ENCODE peak calls at places on chromosomes 3 and 15, in eight cellular contexts. A is breast epithelium, J is dorsolateral prefrontal cortex, U is pancreas, P is colonic mucosa, K is fibroblast of lung, X is sigmoid colon, C is adrenal gland. F is an unnamed sample.

GRCh38 chr15:38564557-38565286 is at the start of gene RASGRP1:
- DNase-seq in A (no peak), K (peak; percentile 61), U (peak; percentile 90), J (peak; percentile 52), X (peak; percentile 68), P (peak; percentile 75), C (peak; percentile 58), F (no peak)

GRCh38 chr15:77529394-77530159 is 103.1 kb downstream of the LINGO1 start:
- DNase-seq in X (peak; percentile 32), U (peak; percentile 50), P (no peak), J (peak; percentile 21), C (no peak), K (no peak), A (no peak), F (no peak)

GRCh38 chr15:95262866-95263564 is 1031.7 kb downstream of the MCTP2 start:
- DNase-seq in U (no peak), X (no peak), J (no peak), K (peak; percentile 91), P (no peak), C (no peak), A (no peak), F (no peak)

GRCh38 chr15:33963831-33964664 is 4.2 kb upstream of the CHRM5 start:
- DNase-seq in X (no peak), U (no peak), K (peak; percentile 29), A (no peak), J (no peak), C (peak; percentile 23), P (no peak), F (no peak)

GRCh38 chr15:95825672-95826387 is 504.7 kb upstream of the NR2F2 start:
- DNase-seq in X (no peak), P (no peak), U (no peak), C (no peak), K (no peak), J (no peak), A (no peak), F (no peak)

GRCh38 chr15:65310431-65311137 is 6.1 kb downstream of the RNU5B-1 start:
- DNase-seq in P (no peak), A (no peak), K (no peak), J (no peak), X (no peak), U (no peak), C (no peak), F (no peak)

GRCh38 chr3:50658831-50659230 is 15.9 kb upstream of the DOCK3 start:
- DNase-seq in X (no peak), C (no peak), P (no peak), A (no peak), J (no peak), U (no peak), K (no peak), F (peak; percentile 41)

GRCh38 chr15:65963911-65964482 is 94.7 kb downstream of the RAB11A start:
- DNase-seq in A (no peak), U (no peak), K (no peak), J (no peak), C (no peak), P (no peak), X (no peak), F (no peak)

GRCh38 chr15:38061856-38062649 is 127.6 kb downstream of the TMCO5A start:
- DNase-seq in P (no peak), U (no peak), C (no peak), K (peak; percentile 9), X (no peak), A (no peak), J (no peak), F (no peak)

GRCh38 chr3:163939926-163940325 is 1138.4 kb downstream of the SI start:
- DNase-seq in A (no peak), U (no peak), X (no peak), J (no peak), P (no peak), K (peak; percentile 7), C (no peak), F (no peak)

GRCh38 chr3:17301271-17301670 is 416.5 kb downstream of the PLCL2 start:
- DNase-seq in C (peak; percentile 34), J (no peak), A (no peak), K (no peak), X (no peak), P (no peak), U (no peak), F (no peak)

GRCh38 chr3:90132220-90132619 is 1024.8 kb downstream of the EPHA3 start:
- DNase-seq in X (no peak), C (no peak), J (no peak), K (no peak), A (no peak), U (no peak), P (no peak), F (no peak)

GRCh38 chr3:25603703-25604102 is 61.0 kb downstream of the TOP2B start:
- DNase-seq in K (peak; percentile 35), U (no peak), P (no peak), J (no peak), C (peak; percentile 34), A (no peak), X (no peak), F (no peak)

GRCh38 chr3:59334585-59334984 is 284.8 kb upstream of the CFAP20DC start:
- DNase-seq in P (no peak), A (no peak), J (no peak), U (no peak), C (no peak), K (no peak), X (no peak), F (no peak)

GRCh38 chr3:63508305-63508704 is 144.2 kb upstream of the SNTN start:
- DNase-seq in U (no peak), C (no peak), J (no peak), K (no peak), P (peak; percentile 50), X (no peak), A (no peak), F (no peak)

GRCh38 chr3:72520205-72520604 is 328.0 kb downstream of the SHQ1 start:
- DNase-seq in A (no peak), K (no peak), X (no peak), J (no peak), C (no peak), P (no peak), U (no peak), F (no peak)

GRCh38 chr3:51379301-51379700 is 5.8 kb upstream of the MANF start:
- DNase-seq in J (no peak), A (no peak), U (peak; percentile 41), C (no peak), X (no peak), K (no peak), P (no peak), F (no peak)

GRCh38 chr3:171187706-171188290 is 161.3 kb upstream of the SLC2A2 start:
- DNase-seq in K (peak; percentile 28), X (no peak), A (no peak), P (peak; percentile 27), U (no peak), J (no peak), C (peak; percentile 19), F (no peak)

GRCh38 chr15:84659904-84660781 is 2.1 kb upstream of the NMB start:
- DNase-seq in C (no peak), U (no peak), P (no peak), A (no peak), X (no peak), J (no peak), K (no peak), F (no peak)

GRCh38 chr15:84658080-84658787 is at the start of gene NMB:
- DNase-seq in J (peak; percentile 58), U (peak; percentile 90), P (peak; percentile 84), A (peak; percentile 72), C (peak; percentile 82), K (peak; percentile 76), X (peak; percentile 89), F (peak; percentile 88)

GRCh38 chr15:84658788-84659411 is 901 bp upstream of the NMB start:
- DNase-seq in X (no peak), U (no peak), P (no peak), K (no peak), C (no peak), A (no peak), J (no peak), F (no peak)

GRCh38 chr15:84656972-84657371 is 1.0 kb downstream of the NMB start:
- DNase-seq in U (no peak), A (no peak), J (no peak), P (no peak), K (no peak), C (no peak), X (no peak), F (no peak)

GRCh38 chr15:84657748-84658079 is 285 bp downstream of the NMB start:
- DNase-seq in A (no peak), J (no peak), K (no peak), U (no peak), X (peak; percentile 75), P (no peak), C (no peak), F (no peak)
- H3K27ac ChIP-seq in A (peak overlapping the region; percentile 87), J (peak overlapping the region; percentile 62), K (peak overlapping the region; percentile 28), U (peak overlapping the region; percentile 74), X (peak overlapping the region; percentile 87), P (peak overlapping the region; percentile 61), C (peak overlapping the region; percentile 85), F (peak overlapping the region; percentile 94)

GRCh38 chr15:90915808-90916440 is 12.8 kb downstream of the MAN2A2 start:
- DNase-seq in C (peak; percentile 94), J (no peak), X (peak; percentile 85), A (no peak), U (no peak), K (peak; percentile 26), P (no peak), F (no peak)
- H3K4me3 ChIP-seq in C (no peak overlapping the region), J (no peak overlapping the region), X (no peak overlapping the region), A (no peak overlapping the region), U (no peak overlapping the region), K (no peak overlapping the region), P (no peak overlapping the region), F (no peak overlapping the region)

GRCh38 chr15:41828747-41829270 is 917 bp downstream of the JMJD7 start:
- DNase-seq in A (no peak), C (no peak), U (no peak), X (no peak), P (no peak), J (no peak), K (peak; percentile 27), F (no peak)
- H3K27ac ChIP-seq in A (peak overlapping the region; percentile 82), C (peak overlapping the region; percentile 84), U (no peak overlapping the region), X (peak overlapping the region; percentile 79), P (no peak overlapping the region), J (peak overlapping the region; percentile 87), K (no peak overlapping the region), F (peak overlapping the region; percentile 59)

DNA sequence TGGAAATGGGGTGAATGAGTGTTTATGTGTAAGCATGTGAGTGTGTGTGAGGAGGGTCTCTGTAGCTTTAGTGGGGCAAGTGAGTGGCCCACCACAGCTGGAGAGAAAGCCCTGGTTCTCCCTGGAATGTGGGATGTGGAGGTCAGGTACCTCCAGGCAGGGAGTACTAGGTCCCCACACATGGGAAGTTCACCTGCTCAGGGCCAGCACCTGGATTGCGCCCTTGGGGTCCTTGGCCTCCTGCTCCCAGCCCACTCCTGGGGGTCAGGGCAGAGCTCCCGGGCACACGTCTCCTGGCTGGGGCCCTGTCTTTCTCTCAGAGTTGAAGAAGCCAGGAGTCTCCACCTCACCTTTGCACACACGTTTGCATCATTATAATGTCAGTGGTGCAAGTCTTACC is 40.0 kb upstream of the TMCC1 start:
- DNase-seq in X (peak; percentile 46), C (no peak), U (no peak), K (no peak), J (no peak), A (no peak), P (no peak), F (no peak)
- H3K4me3 ChIP-seq in X (no peak overlapping the region), C (no peak overlapping the region), U (no peak overlapping the region), K (no peak overlapping the region), J (no peak overlapping the region), A (no peak overlapping the region), P (no peak overlapping the region), F (no peak overlapping the region)

F was measured in coronary artery.